ENCODE peak calls at places on chromosome 10, in nine cellular contexts. J is ovary; F is sigmoid colon; K is GM23248; Q is neural progenitor cell; B is OCI-LY7; X is breast epithelium; H is naive thymus-derived CD4-positive, alpha-beta T cell; A is left ventricle myocardium inferior. P is an unnamed sample.

GRCh38 chr10:31977440-31978157 is 49.0 kb upstream of the ARHGAP12 start:
- DNase-seq in J (no peak), F (no peak), K (peak; percentile 82), Q (no peak), B (peak; percentile 3), X (no peak), H (no peak), A (no peak), P (no peak)

GRCh38 chr10:104246981-104247380 is 7.7 kb upstream of the GSTO1 start:
- DNase-seq in J (no peak), F (no peak), K (peak; percentile 92), Q (no peak), B (no peak), X (no peak), H (no peak), A (no peak), P (no peak)

GRCh38 chr10:49187950-49188761 is at the start of gene TMEM273:
- DNase-seq in J (no peak), F (peak; percentile 85), K (no peak), Q (peak; percentile 65), B (peak; percentile 83), X (no peak), H (no peak), A (peak; percentile 83), P (no peak)

GRCh38 chr10:338176-339037 is 203.2 kb downstream of the ZMYND11 start:
- DNase-seq in J (no peak), F (no peak), K (peak; percentile 33), Q (no peak), B (no peak), X (peak; percentile 51), H (no peak), A (no peak), P (no peak)

GRCh38 chr10:126857178-126857806 is 47.9 kb upstream of the DOCK1 start:
- DNase-seq in J (no peak), F (no peak), K (no peak), Q (no peak), B (no peak), X (no peak), H (no peak), A (no peak), P (no peak)

GRCh38 chr10:7373039-7373438 is 37.8 kb downstream of the SFMBT2 start:
- DNase-seq in J (no peak), F (no peak), K (no peak), Q (no peak), B (peak; percentile 25), X (no peak), H (no peak), A (no peak), P (no peak)

GRCh38 chr10:99917963-99918825 is 91.6 kb downstream of the DNMBP start:
- DNase-seq in J (peak; percentile 71), F (peak; percentile 73), K (peak; percentile 81), Q (peak; percentile 86), B (no peak), X (no peak), H (no peak), A (peak; percentile 29), P (no peak)

GRCh38 chr10:132730566-132730953 is 55.4 kb downstream of the NKX6-2 start:
- DNase-seq in J (no peak), F (no peak), K (no peak), Q (no peak), B (no peak), X (no peak), H (no peak), A (no peak), P (no peak)

GRCh38 chr10:19021162-19021561 is 27.4 kb upstream of the MALRD1 start:
- DNase-seq in J (no peak), F (no peak), K (no peak), Q (no peak), B (no peak), X (no peak), H (no peak), A (no peak), P (no peak)

GRCh38 chr10:95513941-95514392 is 47.2 kb downstream of the SORBS1 start:
- DNase-seq in J (no peak), F (peak; percentile 86), K (peak; percentile 88), Q (no peak), B (no peak), X (no peak), H (no peak), A (no peak), P (no peak)

GRCh38 chr10:19638173-19638872 is 177.9 kb upstream of the PLXDC2 start:
- DNase-seq in J (no peak), F (no peak), K (peak; percentile 84), Q (no peak), B (no peak), X (no peak), H (no peak), A (no peak), P (no peak)

GRCh38 chr10:17665742-17666141 is 21.8 kb downstream of the STAM start:
- DNase-seq in J (no peak), F (no peak), K (peak; percentile 94), Q (no peak), B (no peak), X (no peak), H (no peak), A (no peak), P (no peak)

GRCh38 chr10:60913091-60913490 is 30.9 kb downstream of the RHOBTB1 start:
- DNase-seq in J (no peak), F (no peak), K (no peak), Q (no peak), B (no peak), X (no peak), H (no peak), A (no peak), P (no peak)

GRCh38 chr10:43667317-43667731 is 18.6 kb upstream of the ZNF32 start:
- DNase-seq in J (no peak), F (peak; percentile 61), K (peak; percentile 67), Q (peak; percentile 69), B (no peak), X (no peak), H (no peak), A (no peak), P (no peak)

GRCh38 chr10:94963901-94964300 is 25.4 kb downstream of the CYP2C9 start:
- DNase-seq in J (no peak), F (no peak), K (peak; percentile 57), Q (peak; percentile 90), B (peak; percentile 25), X (no peak), H (no peak), A (no peak), P (no peak)

GRCh38 chr10:7707102-7707501 is 4.0 kb downstream of the ITIH2 start:
- DNase-seq in J (no peak), F (no peak), K (no peak), Q (no peak), B (no peak), X (no peak), H (no peak), A (no peak), P (no peak)

GRCh38 chr10:12689893-12690292 is 311.6 kb downstream of the CCDC3 start:
- DNase-seq in J (no peak), F (peak; percentile 68), K (no peak), Q (no peak), B (no peak), X (no peak), H (no peak), A (no peak), P (no peak)

GRCh38 chr10:32155075-32155516 is 98.9 kb upstream of the KIF5B start:
- DNase-seq in J (no peak), F (no peak), K (peak; percentile 84), Q (no peak), B (no peak), X (no peak), H (no peak), A (no peak), P (no peak)

GRCh38 chr10:9786576-9786975 is 1231.1 kb upstream of the CELF2 start:
- DNase-seq in J (no peak), F (no peak), K (peak; percentile 70), Q (no peak), B (no peak), X (no peak), H (no peak), A (no peak), P (no peak)

GRCh38 chr10:100976906-100977305 is 7.6 kb downstream of the SEMA4G start:
- DNase-seq in J (no peak), F (no peak), K (no peak), Q (no peak), B (no peak), X (no peak), H (no peak), A (no peak), P (no peak)

GRCh38 chr10:52757777-52758176 is 14.8 kb downstream of the MBL2 start:
- DNase-seq in J (no peak), F (no peak), K (peak; percentile 54), Q (no peak), B (no peak), X (no peak), H (no peak), A (no peak), P (no peak)
- H3K4me1 ChIP-seq in J (no peaks in the 10 kb centered on the region), F (no peaks in the 10 kb centered on the region), K (peaks cover 7% of the 10 kb centered on the region), Q (no peaks in the 10 kb centered on the region), B (no peaks in the 10 kb centered on the region), X (no peaks in the 10 kb centered on the region), H (no peaks in the 10 kb centered on the region), A (no peaks in the 10 kb centered on the region), P (no peaks in the 10 kb centered on the region)

GRCh38 chr10:3093996-3094395 is 26.6 kb downstream of the PFKP start:
- DNase-seq in J (no peak), F (no peak), K (no peak), Q (no peak), B (no peak), X (no peak), H (no peak), A (no peak), P (no peak)
- H3K4me3 ChIP-seq in J (no peak overlapping the region), F (no peak overlapping the region), K (no peak overlapping the region), Q (no peak overlapping the region), B (no peak overlapping the region), X (no peak overlapping the region), H (no peak overlapping the region), A (no peak overlapping the region), P (no peak overlapping the region)

DNA sequence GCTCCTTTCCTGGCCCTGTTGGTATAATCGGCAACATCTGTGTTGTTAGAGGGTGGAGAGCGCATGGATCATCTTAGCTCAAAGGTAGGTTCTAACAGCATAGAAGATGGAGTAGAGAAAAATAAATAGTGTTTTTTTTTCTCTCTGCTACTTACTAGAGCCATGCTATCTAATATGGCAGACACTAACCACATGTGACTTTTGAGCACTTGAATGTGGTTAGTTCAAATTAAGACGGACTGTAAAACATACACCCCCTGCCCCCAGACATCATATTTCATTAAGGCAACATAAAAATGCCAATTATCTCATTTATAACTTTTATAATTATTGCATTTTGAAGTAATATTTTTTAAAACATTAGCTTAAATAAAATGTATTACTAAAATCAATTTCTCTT is 525.1 kb downstream of the KIF20B start:
- DNase-seq in J (no peak), F (no peak), K (no peak), Q (no peak), B (no peak), X (no peak), H (no peak), A (no peak), P (no peak)
- H3K4me1 ChIP-seq in J (no peaks in the 10 kb centered on the region), F (no peaks in the 10 kb centered on the region), K (no peaks in the 10 kb centered on the region), Q (no peaks in the 10 kb centered on the region), B (no peaks in the 10 kb centered on the region), X (no peaks in the 10 kb centered on the region), H (no peaks in the 10 kb centered on the region), A (no peaks in the 10 kb centered on the region), P (no peaks in the 10 kb centered on the region)

DNA sequence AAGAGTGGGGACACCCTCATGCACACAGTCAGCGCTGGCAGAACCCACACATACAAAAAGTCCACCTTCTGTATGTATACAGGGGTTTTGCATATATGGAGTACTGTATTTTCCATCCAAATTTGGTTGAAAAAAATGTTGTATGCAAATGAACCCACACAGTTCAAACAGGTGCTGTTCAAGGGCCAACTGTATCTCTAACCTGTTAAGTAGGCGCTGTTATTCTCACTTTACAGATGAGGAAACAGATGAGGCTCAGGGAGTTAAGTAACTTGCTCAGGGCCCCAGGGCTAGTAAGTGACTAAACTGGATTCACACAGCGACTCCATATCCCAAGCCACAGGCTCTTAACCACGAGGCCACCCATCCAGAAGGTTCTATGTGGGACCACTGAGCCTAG is 69.9 kb downstream of the C10orf105 start:
- DNase-seq in J (no peak), F (no peak), K (no peak), Q (no peak), B (peak; percentile 94), X (no peak), H (no peak), A (no peak), P (no peak)
- H3K4me3 ChIP-seq in J (no peak overlapping the region), F (no peak overlapping the region), K (no peak overlapping the region), Q (no peak overlapping the region), B (peak overlapping the region; percentile 57), X (no peak overlapping the region), H (no peak overlapping the region), A (no peak overlapping the region), P (no peak overlapping the region)

P was measured in CD8-positive, alpha-beta T cell.